ENCODE peak calls at places on chromosome 21, in four cellular contexts. S, T, X and R are unnamed samples.

GRCh38 chr21:23394458-23394857 is 2212.8 kb downstream of the MRPL39 start:
- DNase-seq in T (no peak), S (no peak), X (no peak), R (no peak)

GRCh38 chr21:38468989-38469388 is 29.3 kb downstream of the ERG start:
- DNase-seq in X (no peak), T (no peak), S (no peak), R (no peak)

GRCh38 chr21:32021319-32022027 is 148.7 kb downstream of the HUNK start:
- DNase-seq in T (no peak), S (no peak), X (no peak), R (no peak)

GRCh38 chr21:33685613-33686197 is 43.4 kb downstream of the ITSN1 start:
- DNase-seq in T (no peak), X (peak; percentile 64), S (no peak), R (peak; percentile 78)

GRCh38 chr21:43879348-43880110 is 14.5 kb downstream of the AGPAT3 start:
- DNase-seq in S (no peak), T (no peak), X (no peak), R (no peak)

GRCh38 chr21:32190491-32191144 is 88.2 kb downstream of the MIS18A start:
- DNase-seq in S (peak; percentile 13), X (no peak), T (peak; percentile 40), R (no peak)

GRCh38 chr21:16713331-16714114 is 799.3 kb upstream of the CXADR start:
- DNase-seq in S (no peak), X (no peak), T (no peak), R (peak; percentile 73)

GRCh38 chr21:44653656-44654575 is 543 bp downstream of the KRTAP12-4 start:
- DNase-seq in S (no peak), T (no peak), X (no peak), R (no peak)

GRCh38 chr21:44522753-44523204 is 17.2 kb downstream of the KRTAP10-1 start:
- DNase-seq in T (no peak), X (no peak), S (no peak), R (no peak)

GRCh38 chr21:14864211-14865021 is 200.4 kb downstream of the NRIP1 start:
- DNase-seq in X (no peak), S (peak; percentile 61), T (peak; percentile 67), R (peak; percentile 84)

GRCh38 chr21:33849839-33850238 is 65.8 kb downstream of the ATP5PO start:
- DNase-seq in S (no peak), T (no peak), X (no peak), R (no peak)

GRCh38 chr21:15063081-15063820 is 1.5 kb downstream of the NRIP1 start:
- DNase-seq in T (no peak), X (no peak), S (peak; percentile 20), R (no peak)

GRCh38 chr21:31593161-31593560 is 66.3 kb upstream of the SOD1 start:
- DNase-seq in T (no peak), S (no peak), X (no peak), R (no peak)

DNA sequence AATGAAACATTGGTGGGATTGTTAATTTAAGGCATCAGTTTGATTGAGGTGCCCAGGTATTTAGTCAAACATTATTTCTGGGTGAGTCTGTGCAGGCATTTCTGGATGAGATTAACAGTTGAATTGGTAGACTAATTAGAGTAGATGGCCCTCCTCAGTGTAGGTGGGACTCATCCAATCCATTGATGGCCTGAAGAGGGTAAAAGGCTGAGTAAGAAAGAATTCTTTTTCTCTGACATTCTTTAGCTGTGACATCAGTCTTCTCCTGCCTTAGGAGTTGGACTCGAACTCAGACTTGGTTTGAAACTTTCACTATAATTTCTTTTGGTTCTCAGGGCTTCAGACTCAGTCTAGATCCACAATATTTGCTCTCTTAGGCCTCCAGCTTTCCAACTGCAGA is 59.6 kb upstream of the ADAMTS5 start:
- DNase-seq in X (no peak), S (no peak), T (no peak), R (no peak)
- H3K4me3 ChIP-seq in X (no peak overlapping the region), S (no peak overlapping the region), T (no peak overlapping the region), R (no peak overlapping the region)

GRCh38 chr21:45745256-45745655 is 101.7 kb downstream of the PCBP3 start:
- DNase-seq in X (no peak), T (no peak), S (no peak), R (no peak)

GRCh38 chr21:45748593-45748992 is 105.1 kb downstream of the PCBP3 start:
- DNase-seq in X (no peak), T (no peak), S (no peak), R (no peak)

GRCh38 chr21:45749974-45750373 is 106.4 kb downstream of the PCBP3 start:
- DNase-seq in T (no peak), S (no peak), X (no peak), R (no peak)

GRCh38 chr21:45747802-45748445 is 104.4 kb downstream of the PCBP3 start:
- DNase-seq in X (no peak), T (no peak), S (no peak), R (peak; percentile 62)

GRCh38 chr21:45747233-45747766 is 103.8 kb downstream of the PCBP3 start:
- DNase-seq in T (no peak), S (no peak), X (no peak), R (no peak)
- H3K4me3 ChIP-seq in T (no peak overlapping the region), S (no peak overlapping the region), X (no peak overlapping the region), R (no peak overlapping the region)

DNA sequence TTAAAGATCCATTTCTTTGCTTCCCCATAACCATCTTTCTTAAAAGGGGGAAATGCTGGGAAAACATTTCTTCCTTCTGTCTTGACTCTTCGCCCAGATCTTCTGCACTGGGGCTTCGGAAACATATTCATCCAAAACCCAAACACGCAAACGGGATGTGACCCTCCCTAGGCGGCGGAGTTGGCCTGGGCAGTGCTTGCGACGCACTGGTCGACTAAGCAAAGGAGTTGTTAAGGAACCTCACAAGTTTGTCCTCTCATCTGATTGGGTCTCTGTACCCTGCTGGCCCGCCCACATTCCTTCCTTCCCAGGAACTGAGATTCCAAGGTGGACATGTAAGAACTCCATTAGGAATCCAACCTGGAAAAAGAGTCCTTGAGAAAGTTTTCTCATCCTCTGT is 2.5 kb downstream of the ADAMTS5 start:
- DNase-seq in X (no peak), S (no peak), T (no peak), R (peak; percentile 75)
- H3K4me3 ChIP-seq in X (peak overlapping the region; percentile 70), S (no peak overlapping the region), T (no peak overlapping the region), R (peak overlapping the region; percentile 63)

DNA sequence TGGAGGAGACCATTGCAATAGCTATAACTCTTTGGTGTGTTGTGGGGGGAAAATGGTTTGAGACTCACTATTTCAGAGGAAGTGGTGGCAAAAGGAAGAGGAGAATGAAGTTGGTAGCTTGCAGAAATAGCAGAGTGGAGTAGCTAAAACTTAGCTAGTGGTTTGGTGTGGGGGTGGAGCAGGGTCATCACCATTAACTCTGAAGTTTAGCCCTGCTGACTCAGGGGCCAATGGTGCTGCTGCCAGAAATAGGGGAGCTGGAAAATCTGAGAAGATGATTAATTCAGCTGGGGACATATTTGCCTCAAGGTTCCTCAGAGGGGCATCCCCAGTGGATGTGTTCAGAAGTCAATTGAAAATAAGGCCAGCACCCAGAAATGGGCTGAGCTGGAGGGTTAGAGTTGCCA is 65.4 kb downstream of the RUNX1 start:
- DNase-seq in X (no peak), S (peak; percentile 53), T (no peak), R (peak; percentile 87)
- H3K4me3 ChIP-seq in X (no peak overlapping the region), S (no peak overlapping the region), T (no peak overlapping the region), R (no peak overlapping the region)

GRCh38 chr21:39630827-39631226 is 18.1 kb downstream of the B3GALT5 start:
- DNase-seq in T (no peak), X (no peak), S (no peak), R (peak; percentile 21)
- H3K4me3 ChIP-seq in T (no peak overlapping the region), X (no peak overlapping the region), S (no peak overlapping the region), R (peak overlapping the region; percentile 7)

GRCh38 chr21:42685954-42686500 is 32.6 kb downstream of the PDE9A start:
- DNase-seq in S (no peak), T (no peak), X (no peak), R (no peak)
- H3K4me3 ChIP-seq in S (no peak overlapping the region), T (no peak overlapping the region), X (no peak overlapping the region), R (no peak overlapping the region)

GRCh38 chr21:41951876-41952567 is 1.8 kb downstream of the C2CD2 start:
- DNase-seq in T (no peak), S (no peak), X (no peak), R (no peak)
- H3K4me3 ChIP-seq in T (no peak overlapping the region), S (no peak overlapping the region), X (peak overlapping the region; percentile 68), R (peak overlapping the region; percentile 79)